ENCODE peak calls at places on chromosomes 16 and 17, in six cellular contexts. One of them, this sample, is unnamed.
A peak's percentile ranks its signal among the peaks of the same experiment; 100 is the strongest.

GRCh38 chr16:86083382-86084002 is 184.5 kb downstream of the IRF8 start:
- DNase-seq in cardiac fibroblast: no peak
- DNase-seq in heart left ventricle: no peak
- DNase-seq in ascending aorta: no peak
- DNase-seq in esophagus muscularis mucosa: no peak
- DNase-seq in kidney epithelial cell: no peak
- DNase-seq in this sample: no peak

GRCh38 chr17:75096082-75096625 is 8.4 kb downstream of the SLC16A5 start:
- DNase-seq in kidney epithelial cell: peak; percentile 90
- DNase-seq in esophagus muscularis mucosa: no peak
- DNase-seq in heart left ventricle: peak; percentile 80
- DNase-seq in cardiac fibroblast: peak; percentile 69
- DNase-seq in ascending aorta: peak; percentile 27
- DNase-seq in this sample: no peak

GRCh38 chr17:69597898-69598692 is 183.6 kb downstream of the MAP2K6 start:
- DNase-seq in esophagus muscularis mucosa: no peak
- DNase-seq in ascending aorta: no peak
- DNase-seq in heart left ventricle: no peak
- DNase-seq in kidney epithelial cell: peak; percentile 39
- DNase-seq in cardiac fibroblast: no peak
- DNase-seq in this sample: no peak

GRCh38 chr17:15883617-15884111 is 61.3 kb upstream of the ADORA2B start:
- DNase-seq in ascending aorta: no peak
- DNase-seq in esophagus muscularis mucosa: no peak
- DNase-seq in heart left ventricle: no peak
- DNase-seq in cardiac fibroblast: peak; percentile 64
- DNase-seq in kidney epithelial cell: peak; percentile 56
- DNase-seq in this sample: peak; percentile 51

GRCh38 chr16:28172331-28172730 is 39.4 kb downstream of the XPO6 start:
- DNase-seq in ascending aorta: no peak
- DNase-seq in cardiac fibroblast: no peak
- DNase-seq in kidney epithelial cell: no peak
- DNase-seq in esophagus muscularis mucosa: no peak
- DNase-seq in heart left ventricle: no peak
- DNase-seq in this sample: no peak

GRCh38 chr16:7504844-7505243 is 172.2 kb downstream of the RBFOX1 start:
- DNase-seq in kidney epithelial cell: no peak
- DNase-seq in ascending aorta: no peak
- DNase-seq in cardiac fibroblast: no peak
- DNase-seq in esophagus muscularis mucosa: no peak
- DNase-seq in heart left ventricle: no peak
- DNase-seq in this sample: no peak

GRCh38 chr16:88289549-88290344 is 93.0 kb upstream of the ZNF469 start:
- DNase-seq in ascending aorta: no peak
- DNase-seq in heart left ventricle: no peak
- DNase-seq in kidney epithelial cell: no peak
- DNase-seq in esophagus muscularis mucosa: no peak
- DNase-seq in cardiac fibroblast: no peak
- DNase-seq in this sample: peak; percentile 41

GRCh38 chr16:48053346-48053745 is 102.4 kb downstream of the ABCC12 start:
- DNase-seq in esophagus muscularis mucosa: no peak
- DNase-seq in ascending aorta: no peak
- DNase-seq in heart left ventricle: no peak
- DNase-seq in kidney epithelial cell: peak; percentile 16
- DNase-seq in cardiac fibroblast: peak; percentile 90
- DNase-seq in this sample: peak; percentile 19

GRCh38 chr16:50683689-50684374 is 2.7 kb upstream of the SNX20 start:
- DNase-seq in kidney epithelial cell: no peak
- DNase-seq in ascending aorta: no peak
- DNase-seq in cardiac fibroblast: no peak
- DNase-seq in heart left ventricle: no peak
- DNase-seq in esophagus muscularis mucosa: no peak
- DNase-seq in this sample: no peak

GRCh38 chr16:26905336-26905735 is 161.4 kb upstream of the C16orf82 start:
- DNase-seq in ascending aorta: no peak
- DNase-seq in heart left ventricle: no peak
- DNase-seq in cardiac fibroblast: no peak
- DNase-seq in kidney epithelial cell: peak; percentile 1
- DNase-seq in esophagus muscularis mucosa: no peak
- DNase-seq in this sample: no peak

GRCh38 chr17:17780941-17781590 is 55.7 kb downstream of the SREBF1 start:
- DNase-seq in kidney epithelial cell: peak; percentile 39
- DNase-seq in esophagus muscularis mucosa: no peak
- DNase-seq in heart left ventricle: no peak
- DNase-seq in ascending aorta: no peak
- DNase-seq in cardiac fibroblast: peak; percentile 83
- DNase-seq in this sample: no peak

GRCh38 chr17:6231886-6232767 is 161.9 kb downstream of the WSCD1 start:
- DNase-seq in heart left ventricle: no peak
- DNase-seq in esophagus muscularis mucosa: no peak
- DNase-seq in kidney epithelial cell: peak; percentile 54
- DNase-seq in ascending aorta: no peak
- DNase-seq in cardiac fibroblast: no peak
- DNase-seq in this sample: no peak

GRCh38 chr16:3485821-3486505 is 9.3 kb downstream of the C16orf90 start:
- DNase-seq in kidney epithelial cell: no peak
- DNase-seq in esophagus muscularis mucosa: no peak
- DNase-seq in cardiac fibroblast: no peak
- DNase-seq in heart left ventricle: peak; percentile 51
- DNase-seq in ascending aorta: no peak
- DNase-seq in this sample: no peak

GRCh38 chr16:8721693-8722348 is 47.4 kb downstream of the ABAT start:
- DNase-seq in kidney epithelial cell: no peak
- DNase-seq in cardiac fibroblast: no peak
- DNase-seq in ascending aorta: no peak
- DNase-seq in esophagus muscularis mucosa: no peak
- DNase-seq in heart left ventricle: no peak
- DNase-seq in this sample: no peak

GRCh38 chr17:63511331-63511730 is 11.8 kb upstream of the KCNH6 start:
- DNase-seq in kidney epithelial cell: no peak
- DNase-seq in ascending aorta: no peak
- DNase-seq in cardiac fibroblast: no peak
- DNase-seq in heart left ventricle: no peak
- DNase-seq in esophagus muscularis mucosa: no peak
- DNase-seq in this sample: no peak

GRCh38 chr16:30184430-30185140 is 1.2 kb downstream of the CORO1A start:
- DNase-seq in esophagus muscularis mucosa: no peak
- DNase-seq in kidney epithelial cell: no peak
- DNase-seq in ascending aorta: no peak
- DNase-seq in heart left ventricle: peak; percentile 81
- DNase-seq in cardiac fibroblast: no peak
- DNase-seq in this sample: no peak

GRCh38 chr17:54784305-54784704 is 116.3 kb upstream of the TOM1L1 start:
- DNase-seq in cardiac fibroblast: no peak
- DNase-seq in esophagus muscularis mucosa: no peak
- DNase-seq in heart left ventricle: no peak
- DNase-seq in kidney epithelial cell: no peak
- DNase-seq in ascending aorta: no peak
- DNase-seq in this sample: no peak

GRCh38 chr17:79721993-79722671 is 8.6 kb upstream of the ENPP7 start:
- DNase-seq in heart left ventricle: no peak
- DNase-seq in esophagus muscularis mucosa: no peak
- DNase-seq in ascending aorta: no peak
- DNase-seq in cardiac fibroblast: no peak
- DNase-seq in kidney epithelial cell: no peak
- DNase-seq in this sample: no peak

GRCh38 chr17:5823219-5823618 is 238.9 kb upstream of the NLRP1 start:
- DNase-seq in heart left ventricle: no peak
- DNase-seq in cardiac fibroblast: no peak
- DNase-seq in esophagus muscularis mucosa: no peak
- DNase-seq in ascending aorta: no peak
- DNase-seq in kidney epithelial cell: no peak
- DNase-seq in this sample: no peak

GRCh38 chr17:82801377-82801970 is 38.3 kb downstream of the ZNF750 start:
- DNase-seq in esophagus muscularis mucosa: no peak
- DNase-seq in cardiac fibroblast: no peak
- DNase-seq in kidney epithelial cell: no peak
- DNase-seq in heart left ventricle: peak; percentile 42
- DNase-seq in ascending aorta: no peak
- DNase-seq in this sample: no peak

GRCh38 chr17:80660527-80661198 is 116.0 kb downstream of the RPTOR start:
- DNase-seq in esophagus muscularis mucosa: no peak
- DNase-seq in cardiac fibroblast: no peak
- DNase-seq in heart left ventricle: no peak
- DNase-seq in kidney epithelial cell: no peak
- DNase-seq in ascending aorta: no peak
- DNase-seq in this sample: no peak

GRCh38 chr17:75777243-75777922 is 7.2 kb upstream of the UNK start:
- DNase-seq in kidney epithelial cell: no peak
- DNase-seq in esophagus muscularis mucosa: no peak
- DNase-seq in cardiac fibroblast: peak; percentile 55
- DNase-seq in ascending aorta: no peak
- DNase-seq in heart left ventricle: no peak
- DNase-seq in this sample: no peak

GRCh38 chr17:40417258-40417608 is 463 bp downstream of the TOP2A start:
- DNase-seq in cardiac fibroblast: no peak
- DNase-seq in kidney epithelial cell: no peak
- DNase-seq in heart left ventricle: no peak
- DNase-seq in ascending aorta: no peak
- DNase-seq in esophagus muscularis mucosa: no peak
- DNase-seq in this sample: no peak
- TF ChIP-seq CTCF in cardiac fibroblast: no peak
- TF ChIP-seq CTCF in kidney epithelial cell: peak; percentile 15
- TF ChIP-seq CTCF in heart left ventricle: no peak
- TF ChIP-seq CTCF in ascending aorta: no peak
- TF ChIP-seq CTCF in esophagus muscularis mucosa: no peak
- TF ChIP-seq CTCF in this sample: peak; percentile 1

DNA sequence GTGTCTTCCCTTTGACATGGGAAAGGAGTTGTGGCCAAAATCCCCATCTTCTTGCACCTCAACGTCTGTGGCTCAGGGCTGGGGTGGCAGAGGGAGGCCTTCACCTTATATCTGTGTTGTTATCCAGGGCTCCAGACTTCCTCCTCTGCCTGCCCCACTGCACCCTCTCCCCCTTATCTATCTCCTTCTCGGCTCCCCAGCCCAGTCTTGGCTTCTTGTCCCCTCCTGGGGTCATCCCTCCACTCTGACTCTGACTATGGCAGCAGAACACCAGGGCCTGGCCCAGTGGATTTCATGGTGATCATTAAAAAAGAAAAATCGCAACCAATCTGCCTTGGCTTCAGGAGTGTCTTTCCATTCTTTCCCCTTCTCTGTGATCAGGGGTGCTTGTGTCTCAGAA is 906 bp upstream of the MRM1 start:
- DNase-seq in cardiac fibroblast: no peak
- DNase-seq in heart left ventricle: no peak
- DNase-seq in esophagus muscularis mucosa: no peak
- DNase-seq in ascending aorta: no peak
- DNase-seq in kidney epithelial cell: no peak
- DNase-seq in this sample: no peak
- H3K4me3 ChIP-seq in cardiac fibroblast: no peak overlapping the region
- H3K4me3 ChIP-seq in heart left ventricle: no peak overlapping the region
- H3K4me3 ChIP-seq in esophagus muscularis mucosa: peak overlapping the region; percentile 95
- H3K4me3 ChIP-seq in ascending aorta: peak overlapping the region; percentile 95
- H3K4me3 ChIP-seq in kidney epithelial cell: peak overlapping the region; percentile 67
- H3K4me3 ChIP-seq in this sample: peak overlapping the region; percentile 92

GRCh38 chr17:40035162-40035559 is 19.0 kb downstream of the MED24 start:
- DNase-seq in esophagus muscularis mucosa: no peak
- DNase-seq in cardiac fibroblast: peak; percentile 69
- DNase-seq in ascending aorta: no peak
- DNase-seq in kidney epithelial cell: no peak
- DNase-seq in heart left ventricle: peak; percentile 33
- DNase-seq in this sample: no peak
- TF ChIP-seq CTCF in esophagus muscularis mucosa: peak; percentile 62
- TF ChIP-seq CTCF in cardiac fibroblast: peak; percentile 95
- TF ChIP-seq CTCF in ascending aorta: peak; percentile 25
- TF ChIP-seq CTCF in kidney epithelial cell: peak; percentile 83
- TF ChIP-seq CTCF in heart left ventricle: peak; percentile 44
- TF ChIP-seq CTCF in this sample: peak; percentile 79

GRCh38 chr16:66741971-66742396 is 9.4 kb downstream of the DYNC1LI2 start:
- DNase-seq in kidney epithelial cell: no peak
- DNase-seq in cardiac fibroblast: peak; percentile 64
- DNase-seq in ascending aorta: no peak
- DNase-seq in heart left ventricle: no peak
- DNase-seq in esophagus muscularis mucosa: no peak
- DNase-seq in this sample: no peak

GRCh38 chr16:66741131-66741900 is 10.1 kb downstream of the DYNC1LI2 start:
- DNase-seq in cardiac fibroblast: peak; percentile 94
- DNase-seq in esophagus muscularis mucosa: peak; percentile 96
- DNase-seq in ascending aorta: peak; percentile 75
- DNase-seq in heart left ventricle: peak; percentile 88
- DNase-seq in kidney epithelial cell: peak; percentile 83
- DNase-seq in this sample: peak; percentile 86

GRCh38 chr16:66740533-66740932 is 10.9 kb downstream of the DYNC1LI2 start:
- DNase-seq in ascending aorta: no peak
- DNase-seq in kidney epithelial cell: no peak
- DNase-seq in esophagus muscularis mucosa: no peak
- DNase-seq in cardiac fibroblast: peak; percentile 45
- DNase-seq in heart left ventricle: no peak
- DNase-seq in this sample: no peak

GRCh38 chr16:66740010-66740409 is 11.4 kb downstream of the DYNC1LI2 start:
- DNase-seq in kidney epithelial cell: no peak
- DNase-seq in heart left ventricle: no peak
- DNase-seq in cardiac fibroblast: peak; percentile 58
- DNase-seq in ascending aorta: no peak
- DNase-seq in esophagus muscularis mucosa: no peak
- DNase-seq in this sample: no peak

DNA sequence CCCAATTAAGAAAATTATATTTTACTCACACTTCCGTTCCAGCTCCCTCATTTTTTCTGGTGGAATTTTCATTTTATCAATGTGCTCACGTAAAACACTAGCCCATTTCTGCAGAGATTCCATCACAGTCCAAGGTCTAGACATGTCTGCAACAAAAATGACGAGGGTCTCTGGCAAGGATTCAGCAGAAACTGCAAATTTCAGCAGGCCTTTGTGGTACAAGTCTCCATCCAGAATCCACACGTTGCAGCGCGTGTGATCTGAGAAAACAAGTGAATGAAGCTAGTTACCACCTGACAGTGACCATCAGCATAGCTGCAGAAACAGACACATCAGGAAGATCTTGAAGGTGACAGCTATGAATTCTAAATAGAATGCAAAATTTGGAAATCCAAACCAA is 9.0 kb downstream of the DYNC1LI2 start:
- DNase-seq in kidney epithelial cell: no peak
- DNase-seq in cardiac fibroblast: peak; percentile 15
- DNase-seq in esophagus muscularis mucosa: no peak
- DNase-seq in heart left ventricle: no peak
- DNase-seq in ascending aorta: no peak
- DNase-seq in this sample: no peak
- H3K4me3 ChIP-seq in kidney epithelial cell: no peak overlapping the region
- H3K4me3 ChIP-seq in cardiac fibroblast: no peak overlapping the region
- H3K4me3 ChIP-seq in esophagus muscularis mucosa: no peak overlapping the region
- H3K4me3 ChIP-seq in heart left ventricle: peak overlapping the region; percentile 2
- H3K4me3 ChIP-seq in ascending aorta: no peak overlapping the region
- H3K4me3 ChIP-seq in this sample: no peak overlapping the region

GRCh38 chr16:20349615-20350014 is 2.9 kb downstream of the UMOD start:
- DNase-seq in ascending aorta: no peak
- DNase-seq in esophagus muscularis mucosa: no peak
- DNase-seq in cardiac fibroblast: no peak
- DNase-seq in heart left ventricle: no peak
- DNase-seq in kidney epithelial cell: no peak
- DNase-seq in this sample: no peak
- TF ChIP-seq CTCF in ascending aorta: no peak
- TF ChIP-seq CTCF in esophagus muscularis mucosa: no peak
- TF ChIP-seq CTCF in cardiac fibroblast: no peak
- TF ChIP-seq CTCF in heart left ventricle: no peak
- TF ChIP-seq CTCF in kidney epithelial cell: peak; percentile 10
- TF ChIP-seq CTCF in this sample: no peak

This sample was measured in BJ.